ENCODE peak calls at places on chromosomes 16 and 17, in seven cellular contexts. L, Y, D, Z, S, B and N are unnamed samples.

GRCh38 chr16:16188827-16189226 is 34.5 kb downstream of the ABCC6 start:
- DNase-seq in L (no peak), Y (no peak), D (no peak), Z (no peak), S (no peak), B (no peak), N (no peak)

GRCh38 chr16:87233928-87234327 is 83.3 kb downstream of the C16orf95 start:
- DNase-seq in L (no peak), Y (no peak), D (no peak), Z (no peak), S (no peak), B (no peak), N (no peak)

GRCh38 chr16:1809281-1809801 is 15.8 kb upstream of the IGFALS start:
- DNase-seq in L (no peak), Y (no peak), D (no peak), Z (no peak), S (no peak), B (no peak), N (no peak)

GRCh38 chr16:29985271-29985811 is 10.1 kb downstream of the HIRIP3 start:
- DNase-seq in L (no peak), Y (no peak), D (no peak), Z (no peak), S (peak), B (no peak), N (no peak)

GRCh38 chr17:77963441-77963840 is 4.9 kb downstream of the TNRC6C start:
- DNase-seq in L (peak), Y (no peak), D (peak), Z (no peak), S (no peak), B (no peak), N (no peak)

GRCh38 chr16:78244131-78244899 is 144.9 kb downstream of the WWOX start:
- DNase-seq in L (no peak), Y (no peak), D (no peak), Z (peak), S (no peak), B (no peak), N (no peak)

GRCh38 chr16:4158143-4159093 is 42.2 kb upstream of the ADCY9 start:
- DNase-seq in L (no peak), Y (no peak), D (no peak), Z (no peak), S (no peak), B (no peak), N (no peak)

GRCh38 chr16:3020247-3020603 is at the start of gene TNFRSF12A:
- DNase-seq in L (peak), Y (peak), D (peak), Z (peak), S (peak), B (peak), N (no peak)

GRCh38 chr16:49463529-49463928 is 89.9 kb downstream of the C16orf78 start:
- DNase-seq in L (no peak), Y (peak), D (peak), Z (peak), S (no peak), B (no peak), N (no peak)

GRCh38 chr17:39199986-39200879 is at the start of gene RPL19:
- DNase-seq in L (peak), Y (peak), D (peak), Z (peak), S (peak), B (peak), N (peak)
- TF ChIP-seq POLR2A in L (peak), Y (peak), D (peak), Z (no peak), S (peak), B (peak), N (no peak)

GRCh38 chr16:54945063-54945462 is 14.4 kb downstream of the IRX5 start:
- DNase-seq in L (no peak), Y (no peak), D (no peak), Z (no peak), S (no peak), B (no peak), N (no peak)

GRCh38 chr16:54940279-54940604 is 9.6 kb downstream of the IRX5 start:
- DNase-seq in L (no peak), Y (no peak), D (no peak), Z (no peak), S (no peak), B (no peak), N (no peak)

GRCh38 chr16:54939537-54940278 is 9.0 kb downstream of the IRX5 start:
- DNase-seq in L (no peak), Y (no peak), D (peak), Z (no peak), S (no peak), B (no peak), N (no peak)

GRCh38 chr16:54944002-54944401 is 13.3 kb downstream of the IRX5 start:
- DNase-seq in L (no peak), Y (no peak), D (no peak), Z (no peak), S (no peak), B (no peak), N (no peak)

GRCh38 chr16:54942353-54942943 is 11.8 kb downstream of the IRX5 start:
- DNase-seq in L (no peak), Y (no peak), D (no peak), Z (no peak), S (no peak), B (no peak), N (no peak)
- TF ChIP-seq CTCF in L (no peak), Y (no peak), D (no peak), Z (no peak), S (no peak), B (no peak), N (no peak)

DNA sequence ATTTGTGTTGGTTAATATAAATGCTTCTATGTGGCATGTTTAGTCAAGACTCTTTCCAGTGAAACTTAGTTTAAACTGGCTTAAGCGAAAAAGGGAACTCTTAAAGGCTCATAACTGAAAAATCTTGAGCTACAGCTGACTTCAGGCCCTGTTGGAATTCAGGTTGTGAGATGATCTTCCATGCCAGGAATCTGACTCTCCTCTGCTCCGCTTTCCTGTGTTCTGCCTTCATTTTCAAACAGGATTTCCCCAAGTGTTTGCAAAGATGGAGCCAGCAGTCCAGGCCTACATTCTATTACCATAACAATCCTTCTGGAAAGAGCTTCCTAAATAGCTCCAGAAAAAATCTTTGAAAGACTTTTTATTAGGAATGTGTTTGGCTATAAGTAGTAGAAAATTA is 134.9 kb downstream of the NLK start:
- DNase-seq in L (no peak), Y (no peak), D (no peak), Z (no peak), S (no peak), B (no peak), N (no peak)
- H3K27ac ChIP-seq in L (no peak), Y (no peak), D (no peak), Z (no peak), S (no peak), B (no peak), N (no peak)

GRCh38 chr17:81500026-81500425 is 12.6 kb downstream of the ACTG1 start:
- DNase-seq in L (no peak), Y (no peak), D (no peak), Z (no peak), S (no peak), B (no peak), N (no peak)

GRCh38 chr17:81503619-81504018 is 9.0 kb downstream of the ACTG1 start:
- DNase-seq in L (no peak), Y (no peak), D (no peak), Z (no peak), S (no peak), B (no peak), N (no peak)

GRCh38 chr17:81499601-81499970 is 13.0 kb downstream of the ACTG1 start:
- DNase-seq in L (no peak), Y (no peak), D (no peak), Z (no peak), S (no peak), B (no peak), N (no peak)

GRCh38 chr17:81498953-81499600 is 13.5 kb downstream of the ACTG1 start:
- DNase-seq in L (no peak), Y (no peak), D (no peak), Z (no peak), S (no peak), B (no peak), N (no peak)

DNA sequence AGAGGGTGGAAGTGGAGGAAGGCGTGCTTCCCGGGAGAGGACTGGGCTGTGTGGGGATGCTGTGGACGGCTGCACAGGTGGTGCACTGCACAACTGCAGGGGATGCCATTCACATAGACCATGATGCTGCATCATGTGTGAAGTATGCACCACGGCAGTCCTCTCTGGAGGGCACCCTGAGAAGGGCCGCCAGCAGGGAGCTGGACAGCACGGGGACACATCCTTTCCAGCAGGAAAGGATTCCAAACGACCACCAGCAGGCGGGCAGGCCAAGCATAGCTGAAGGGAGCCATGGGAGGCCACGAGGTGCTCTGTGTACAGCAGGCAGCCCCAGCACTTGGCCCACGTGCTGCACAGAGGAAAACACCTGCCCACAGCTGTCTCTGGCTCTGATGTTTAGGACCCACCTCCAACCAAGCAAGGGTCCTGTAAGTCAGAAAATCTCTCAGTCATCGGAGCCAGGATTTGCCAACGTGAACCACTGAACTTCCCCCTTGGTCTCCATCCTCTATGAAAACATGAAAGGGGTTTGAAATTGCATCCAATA is 10.1 kb downstream of the ACTG1 start:
- DNase-seq in L (no peak), Y (no peak), D (no peak), Z (no peak), S (no peak), B (no peak), N (no peak)
- TF ChIP-seq POLR2A in L (no peak), Y (no peak), D (no peak), Z (no peak), S (no peak), B (no peak), N (no peak)

DNA sequence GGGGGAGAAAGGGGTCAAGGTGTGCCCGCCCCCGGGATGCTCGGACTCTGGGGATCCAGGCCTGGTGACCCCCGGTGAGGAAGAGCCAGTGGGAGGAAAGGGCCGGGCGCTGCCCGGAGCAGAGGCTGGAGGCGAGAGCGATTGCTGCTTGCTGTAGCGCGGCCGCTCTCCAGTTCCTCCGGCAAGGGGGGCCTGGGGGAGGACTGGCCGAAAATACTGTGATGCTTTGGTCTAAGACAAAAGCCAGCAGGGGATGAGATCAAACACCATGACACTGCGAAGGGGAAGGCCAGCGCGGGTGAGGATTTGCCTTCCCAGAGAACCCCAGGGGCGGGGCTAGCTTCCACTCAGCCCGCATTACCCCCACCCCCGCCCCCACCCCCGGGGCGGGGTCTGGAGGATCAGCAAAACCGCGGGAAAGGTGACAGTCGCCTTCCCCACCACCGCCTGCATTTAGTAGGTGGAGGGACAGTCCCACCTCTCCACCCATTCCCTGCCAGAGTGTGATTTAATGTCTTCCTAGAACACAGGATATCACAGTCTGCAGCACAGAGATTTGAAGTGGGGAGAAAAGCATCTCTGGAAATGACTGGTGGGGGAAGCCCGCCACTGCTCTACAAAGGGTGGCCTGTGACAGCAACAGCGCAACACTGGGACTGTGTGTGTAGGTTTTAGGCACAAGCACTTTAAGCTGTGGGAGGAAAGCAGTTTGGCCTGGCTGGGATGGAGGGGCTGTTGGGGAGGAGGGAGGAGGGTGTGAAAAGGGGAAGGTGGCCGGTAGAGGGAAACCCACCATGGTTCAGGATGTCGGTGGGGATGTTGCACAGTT is 25.7 kb downstream of the MRC2 start:
- DNase-seq in L (no peak), Y (peak), D (peak), Z (peak), S (peak), B (peak), N (no peak)
- TF ChIP-seq CTCF in L (no peak), Y (no peak), D (no peak), Z (no peak), S (no peak), B (no peak), N (no peak)

GRCh38 chr17:38421224-38421841 is 6.9 kb upstream of the ARHGAP23 start:
- DNase-seq in L (no peak), Y (no peak), D (no peak), Z (no peak), S (no peak), B (peak), N (no peak)
- H3K27ac ChIP-seq in L (peak), Y (no peak), D (no peak), Z (peak), S (no peak), B (peak), N (peak)

GRCh38 chr17:76556759-76557367 is 17.0 kb downstream of the PRCD start:
- DNase-seq in L (no peak), Y (no peak), D (no peak), Z (peak), S (no peak), B (no peak), N (no peak)
- TF ChIP-seq POLR2A in L (no peak), Y (no peak), D (no peak), Z (no peak), S (no peak), B (no peak), N (no peak)

GRCh38 chr17:34081269-34081668 is 173.8 kb upstream of the CCL2 start:
- DNase-seq in L (no peak), Y (no peak), D (no peak), Z (no peak), S (no peak), B (no peak), N (no peak)
- TF ChIP-seq CTCF in L (no peak), Y (peak), D (no peak), Z (no peak), S (peak), B (no peak), N (no peak)